ENCODE peak calls at places on chromosomes 12 and 14, in six cellular contexts. E is fibroblast of pulmonary artery; M is CD4-positive, alpha-beta T cell; D is psoas muscle; P is spleen; Z is AG10803. T is an unnamed sample.

GRCh38 chr12:47141459-47141858 is 61.7 kb upstream of the AMIGO2 start:
- DNase-seq in D (no peak), P (no peak), M (no peak), Z (no peak), E (no peak), T (no peak)

GRCh38 chr14:29925736-29926135 is 1.9 kb downstream of the PRKD1 start:
- DNase-seq in D (no peak), P (no peak), M (no peak), E (peak; percentile 37), Z (peak; percentile 35), T (no peak)

GRCh38 chr12:18165422-18165871 is 75.5 kb upstream of the RERGL start:
- DNase-seq in P (no peak), D (no peak), E (peak; percentile 57), Z (peak; percentile 36), M (no peak), T (no peak)

GRCh38 chr14:71331393-71331792 is 424.1 kb downstream of the PCNX1 start:
- DNase-seq in P (no peak), Z (peak; percentile 22), E (no peak), M (no peak), D (no peak), T (no peak)

GRCh38 chr12:48788852-48789775 is at the start of gene ADCY6:
- DNase-seq in E (peak; percentile 72), D (peak; percentile 77), M (no peak), P (peak; percentile 83), Z (peak; percentile 62), T (peak; percentile 68)

GRCh38 chr12:46167412-46167811 is 101.4 kb downstream of the SLC38A1 start:
- DNase-seq in M (no peak), P (no peak), D (no peak), Z (no peak), E (no peak), T (no peak)

GRCh38 chr12:25934461-25934860 is 24.0 kb upstream of the RASSF8 start:
- DNase-seq in M (no peak), D (no peak), Z (no peak), E (no peak), P (no peak), T (no peak)

GRCh38 chr12:79707830-79708229 is 17.1 kb upstream of the PAWR start:
- DNase-seq in D (no peak), E (no peak), Z (no peak), M (no peak), P (no peak), T (no peak)

GRCh38 chr12:40970320-40970907 is 217.7 kb upstream of the PDZRN4 start:
- DNase-seq in M (no peak), D (no peak), P (no peak), E (no peak), Z (no peak), T (no peak)

GRCh38 chr14:98924046-98924445 is 348.0 kb downstream of the BCL11B start:
- DNase-seq in D (no peak), M (no peak), Z (no peak), P (no peak), E (no peak), T (no peak)

GRCh38 chr12:53052419-53053222 is 2.8 kb downstream of the TNS2 start:
- DNase-seq in D (peak; percentile 92), Z (peak; percentile 84), M (no peak), P (no peak), E (peak; percentile 86), T (no peak)

GRCh38 chr12:56488041-56488955 is at the start of gene GLS2:
- DNase-seq in Z (peak; percentile 70), M (peak; percentile 58), E (peak; percentile 79), P (peak; percentile 89), D (peak; percentile 72), T (peak; percentile 45)

GRCh38 chr12:51941011-51941561 is 10.4 kb upstream of the ACVR1B start:
- DNase-seq in M (no peak), E (peak; percentile 74), D (no peak), P (no peak), Z (peak; percentile 13), T (no peak)

GRCh38 chr12:79935624-79936040 is 735 bp upstream of the PPP1R12A start:
- DNase-seq in E (peak; percentile 40), P (no peak), M (no peak), Z (peak; percentile 26), D (no peak), T (no peak)

GRCh38 chr12:51183349-51183748 is 10.4 kb upstream of the TFCP2 start:
- DNase-seq in D (no peak), M (no peak), P (no peak), E (no peak), Z (no peak), T (no peak)

GRCh38 chr12:11949738-11950403 is 120.9 kb upstream of the BCL2L14 start:
- DNase-seq in E (no peak), D (no peak), Z (no peak), P (peak; percentile 78), M (no peak), T (no peak)

GRCh38 chr14:76867536-76868452 is 41.6 kb downstream of the LRRC74A start:
- DNase-seq in P (peak; percentile 91), D (no peak), E (no peak), Z (no peak), M (peak; percentile 41), T (no peak)

GRCh38 chr14:60488175-60488574 is 2.3 kb upstream of the C14orf39 start:
- DNase-seq in M (no peak), Z (no peak), E (no peak), P (no peak), D (no peak), T (no peak)

GRCh38 chr12:16610743-16611142 is 4.8 kb upstream of the LMO3 start:
- DNase-seq in D (no peak), M (no peak), Z (no peak), E (no peak), P (no peak), T (no peak)

GRCh38 chr12:94673951-94674570 is 23.7 kb upstream of the TMCC3 start:
- DNase-seq in M (no peak), Z (no peak), P (no peak), D (no peak), E (peak; percentile 21), T (no peak)

GRCh38 chr14:49766839-49767238 is 1.1 kb upstream of the KLHDC2 start:
- DNase-seq in M (no peak), P (no peak), E (no peak), Z (no peak), D (no peak), T (no peak)

GRCh38 chr12:117835113-117835512 is 133.7 kb downstream of the KSR2 start:
- DNase-seq in E (no peak), M (no peak), P (no peak), D (no peak), Z (no peak), T (no peak)

GRCh38 chr12:90091809-90092208 is 383.2 kb upstream of the ATP2B1 start:
- DNase-seq in E (no peak), Z (no peak), D (no peak), M (no peak), P (no peak), T (no peak)

GRCh38 chr14:73786942-73787759 is 64.5 kb upstream of the PTGR2 start:
- DNase-seq in P (peak; percentile 95), M (peak; percentile 42), D (peak; percentile 72), E (no peak), Z (no peak), T (peak; percentile 61)

GRCh38 chr14:99918781-99919180 is 125.6 kb downstream of the EML1 start:
- DNase-seq in D (no peak), P (no peak), M (no peak), Z (no peak), E (no peak), T (no peak)

GRCh38 chr12:47736877-47737676 is 11.8 kb upstream of the ENDOU start:
- DNase-seq in Z (peak; percentile 90), P (peak; percentile 88), M (no peak), E (peak; percentile 83), D (peak; percentile 84), T (no peak)

GRCh38 chr14:92534863-92535654 is 21.5 kb downstream of the RIN3 start:
- DNase-seq in P (peak; percentile 29), D (no peak), Z (no peak), E (no peak), M (no peak), T (no peak)

DNA sequence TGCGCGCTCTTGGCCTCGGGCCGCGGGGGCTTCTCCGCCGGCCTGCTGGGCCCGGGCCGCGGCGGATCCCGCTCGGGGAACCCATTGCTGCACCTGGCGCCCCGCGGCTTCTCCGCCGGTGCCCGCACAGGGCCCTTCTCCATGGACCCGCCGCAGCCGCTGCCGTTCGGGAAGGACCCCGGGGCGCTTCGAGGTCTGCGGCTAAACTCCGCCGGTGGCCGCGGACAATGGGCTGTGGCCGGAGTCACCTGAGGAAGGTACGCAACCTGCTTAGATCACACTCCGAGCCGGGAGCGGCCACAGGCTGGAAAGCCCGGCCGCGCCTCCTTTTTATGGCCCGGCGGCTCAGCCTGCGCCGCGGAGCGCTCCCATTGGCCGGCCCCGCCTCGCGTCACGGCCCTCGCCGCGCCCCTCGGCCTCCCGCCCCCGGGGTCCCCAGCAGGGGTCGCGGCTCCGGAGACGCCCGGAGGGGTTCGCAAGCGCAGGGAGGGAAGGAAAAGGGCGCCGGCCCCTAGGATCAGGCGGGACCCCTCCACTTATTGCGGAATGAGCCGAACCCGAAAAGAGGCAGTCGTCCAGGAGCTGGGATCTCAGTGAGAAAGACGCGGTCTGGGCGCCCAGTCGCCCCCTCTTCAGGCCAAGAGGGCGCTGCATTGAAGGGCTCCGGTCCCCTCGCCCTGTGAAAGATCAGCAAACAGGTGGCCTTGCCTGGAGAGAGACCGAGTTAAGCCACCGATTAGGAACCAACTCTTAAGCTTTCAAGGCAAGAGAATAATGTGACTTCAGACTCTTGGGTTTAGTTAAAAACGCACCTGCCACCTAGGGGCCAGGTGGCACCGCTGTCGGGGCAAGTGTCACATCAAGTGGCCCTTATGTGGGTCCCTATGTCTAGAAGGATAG is at the start of gene GCH1:
- DNase-seq in P (peak; percentile 93), M (peak; percentile 63), Z (no peak), D (peak; percentile 56), E (peak; percentile 54), T (peak; percentile 88)
- TF ChIP-seq CTCF in P (peak; percentile 62), M (peak; percentile 80), Z (peak; percentile 25), D (peak; percentile 12), E (peak; percentile 26), T (peak; percentile 78)

DNA sequence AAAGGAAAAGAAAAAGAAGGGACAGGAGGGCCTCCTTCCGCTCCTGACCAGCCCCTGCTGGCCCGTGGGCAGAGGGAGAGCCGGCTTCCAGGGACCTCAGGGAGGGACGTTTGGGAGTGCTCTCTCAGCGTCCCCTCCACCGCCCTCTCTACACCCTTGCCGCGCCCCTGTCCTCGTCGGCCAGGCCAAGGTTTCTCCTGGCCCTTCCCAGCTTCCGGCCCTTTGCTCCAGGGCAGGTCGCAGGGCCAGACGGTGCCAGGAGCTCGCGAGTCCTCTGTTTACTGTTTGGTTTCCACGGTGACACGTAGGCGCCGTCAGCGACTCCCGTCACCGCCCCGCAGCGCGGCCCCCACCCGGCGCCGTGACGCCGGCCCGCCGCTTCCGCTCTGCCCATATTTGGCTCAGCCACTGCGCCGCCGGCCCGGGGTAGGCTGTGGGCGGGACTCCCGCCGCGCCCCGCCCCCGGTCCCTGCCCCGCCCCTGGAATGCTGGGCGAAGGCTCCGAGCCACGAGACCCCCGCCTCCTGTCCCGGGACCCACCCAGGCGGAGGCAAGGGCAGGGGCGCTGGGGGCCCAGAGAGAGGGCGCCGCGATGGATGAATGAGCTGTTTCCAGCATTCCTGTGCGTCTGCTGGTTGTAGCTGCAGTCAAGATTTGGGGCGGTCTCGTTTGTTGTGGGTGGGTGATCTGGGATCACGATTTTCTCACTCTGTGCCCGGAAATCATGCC is 15.5 kb downstream of the FOS start:
- DNase-seq in M (peak; percentile 92), D (peak; percentile 96), P (peak; percentile 98), E (peak; percentile 99), Z (peak; percentile 98), T (peak; percentile 98)
- TF ChIP-seq CTCF in M (no peak), D (no peak), P (no peak), E (no peak), Z (no peak), T (no peak)

GRCh38 chr12:54358945-54359761 is 5.1 kb downstream of the GPR84 start:
- DNase-seq in E (peak; percentile 100), M (peak; percentile 88), Z (peak; percentile 98), D (peak; percentile 96), P (peak; percentile 95), T (peak; percentile 89)
- TF ChIP-seq CTCF in E (no peak), M (no peak), Z (no peak), D (no peak), P (peak; percentile 12), T (no peak)

GRCh38 chr12:127560041-127560478 is 706.9 kb upstream of the TMEM132C start:
- DNase-seq in Z (no peak), E (no peak), D (no peak), P (no peak), M (no peak), T (no peak)
- TF ChIP-seq CTCF in Z (no peak), E (no peak), D (no peak), P (no peak), M (no peak), T (no peak)

T was measured in endothelial cell.